ENCODE peak calls at places on chromosomes 13 and 19, in nine cellular contexts. G, Y, L, A, F, E, I, W and K are unnamed samples.

GRCh38 chr13:95100525-95101121 is 200.6 kb downstream of the ABCC4 start:
- DNase-seq in G (peak), Y (no peak), L (peak), A (peak), F (no peak), E (no peak), I (no peak), W (no peak), K (peak)

GRCh38 chr19:53467503-53468262 is at the start of gene ZNF813:
- DNase-seq in G (peak), Y (peak), L (peak), A (peak), F (peak), E (peak), I (peak), W (peak), K (peak)

GRCh38 chr13:100363351-100363750 is 225.2 kb downstream of the GGACT start:
- DNase-seq in G (peak), Y (no peak), L (peak), A (peak), F (no peak), E (no peak), I (no peak), W (no peak), K (no peak)

GRCh38 chr13:79678100-79678499 is 197.1 kb downstream of the NDFIP2 start:
- DNase-seq in G (no peak), Y (no peak), L (no peak), A (peak), F (no peak), E (no peak), I (no peak), W (peak), K (peak)

GRCh38 chr13:28527629-28528028 is 32.7 kb upstream of the FLT1 start:
- DNase-seq in G (no peak), Y (no peak), L (no peak), A (no peak), F (no peak), E (no peak), I (no peak), W (no peak), K (no peak)

GRCh38 chr13:113119822-113120189 is 2.8 kb upstream of the F10 start:
- DNase-seq in G (no peak), Y (no peak), L (no peak), A (no peak), F (no peak), E (no peak), I (peak), W (no peak), K (no peak)

GRCh38 chr13:30847697-30848307 is 58.3 kb upstream of the MEDAG start:
- DNase-seq in G (peak), Y (no peak), L (peak), A (peak), F (no peak), E (no peak), I (peak), W (peak), K (peak)

GRCh38 chr13:20411638-20412342 is 113.9 kb downstream of the CRYL1 start:
- DNase-seq in G (no peak), Y (no peak), L (no peak), A (no peak), F (no peak), E (peak), I (no peak), W (no peak), K (peak)

GRCh38 chr13:44920013-44920412 is 69.3 kb downstream of the NUFIP1 start:
- DNase-seq in G (no peak), Y (no peak), L (no peak), A (no peak), F (no peak), E (no peak), I (no peak), W (no peak), K (no peak)

GRCh38 chr13:30119476-30119875 is 187.9 kb downstream of the KATNAL1 start:
- DNase-seq in G (peak), Y (no peak), L (peak), A (peak), F (no peak), E (no peak), I (no peak), W (peak), K (peak)

GRCh38 chr19:53942001-53942786 is 20.5 kb upstream of the CACNG8 start:
- DNase-seq in G (no peak), Y (no peak), L (no peak), A (no peak), F (peak), E (no peak), I (no peak), W (peak), K (no peak)

GRCh38 chr13:34657716-34658115 is 284.4 kb upstream of the NBEA start:
- DNase-seq in G (peak), Y (no peak), L (no peak), A (peak), F (no peak), E (no peak), I (no peak), W (no peak), K (peak)

GRCh38 chr13:74556002-74556551 is 421.9 kb upstream of the KLF12 start:
- DNase-seq in G (no peak), Y (no peak), L (no peak), A (no peak), F (peak), E (no peak), I (no peak), W (no peak), K (no peak)

GRCh38 chr13:53010374-53011105 is 18.1 kb upstream of the OLFM4 start:
- DNase-seq in G (no peak), Y (peak), L (no peak), A (no peak), F (no peak), E (no peak), I (no peak), W (peak), K (peak)

GRCh38 chr13:102567857-102568256 is 28.9 kb upstream of the TPP2 start:
- DNase-seq in G (no peak), Y (no peak), L (no peak), A (no peak), F (no peak), E (no peak), I (no peak), W (no peak), K (peak)

GRCh38 chr13:49472186-49472585 is 23.6 kb upstream of the PHF11 start:
- DNase-seq in G (no peak), Y (no peak), L (peak), A (peak), F (no peak), E (no peak), I (no peak), W (no peak), K (peak)

GRCh38 chr19:39407394-39407643 is 672 bp downstream of the ZFP36 start:
- DNase-seq in G (no peak), Y (no peak), L (no peak), A (no peak), F (no peak), E (no peak), I (peak), W (no peak), K (no peak)

GRCh38 chr19:58388175-58388526 is 1.1 kb downstream of the RPS5 start:
- DNase-seq in G (no peak), Y (no peak), L (no peak), A (no peak), F (no peak), E (no peak), I (no peak), W (no peak), K (no peak)

GRCh38 chr13:40933508-40933907 is 85.6 kb downstream of the ELF1 start:
- DNase-seq in G (no peak), Y (no peak), L (no peak), A (no peak), F (no peak), E (no peak), I (no peak), W (no peak), K (no peak)

GRCh38 chr13:99415014-99415650 is 86.1 kb upstream of the TM9SF2 start:
- DNase-seq in G (no peak), Y (no peak), L (no peak), A (no peak), F (no peak), E (peak), I (peak), W (no peak), K (no peak)

GRCh38 chr19:46404039-46404883 is 9.1 kb downstream of the CCDC8 start:
- DNase-seq in G (no peak), Y (no peak), L (peak), A (peak), F (no peak), E (no peak), I (no peak), W (peak), K (peak)

GRCh38 chr13:46654956-46655726 is 102.2 kb downstream of the LRCH1 start:
- DNase-seq in G (no peak), Y (no peak), L (peak), A (no peak), F (no peak), E (no peak), I (no peak), W (no peak), K (no peak)

GRCh38 chr19:44814517-44814916 is 5.6 kb downstream of the BCAM start:
- DNase-seq in G (no peak), Y (no peak), L (no peak), A (no peak), F (no peak), E (no peak), I (no peak), W (no peak), K (no peak)

GRCh38 chr19:44814132-44814470 is 5.2 kb downstream of the BCAM start:
- DNase-seq in G (no peak), Y (no peak), L (no peak), A (no peak), F (no peak), E (no peak), I (no peak), W (no peak), K (no peak)

GRCh38 chr19:44810555-44811447 is 1.9 kb downstream of the BCAM start:
- DNase-seq in G (no peak), Y (no peak), L (no peak), A (no peak), F (no peak), E (no peak), I (no peak), W (no peak), K (peak)

GRCh38 chr19:44812142-44812718 is 3.3 kb downstream of the BCAM start:
- DNase-seq in G (no peak), Y (no peak), L (no peak), A (no peak), F (no peak), E (no peak), I (no peak), W (no peak), K (no peak)

DNA sequence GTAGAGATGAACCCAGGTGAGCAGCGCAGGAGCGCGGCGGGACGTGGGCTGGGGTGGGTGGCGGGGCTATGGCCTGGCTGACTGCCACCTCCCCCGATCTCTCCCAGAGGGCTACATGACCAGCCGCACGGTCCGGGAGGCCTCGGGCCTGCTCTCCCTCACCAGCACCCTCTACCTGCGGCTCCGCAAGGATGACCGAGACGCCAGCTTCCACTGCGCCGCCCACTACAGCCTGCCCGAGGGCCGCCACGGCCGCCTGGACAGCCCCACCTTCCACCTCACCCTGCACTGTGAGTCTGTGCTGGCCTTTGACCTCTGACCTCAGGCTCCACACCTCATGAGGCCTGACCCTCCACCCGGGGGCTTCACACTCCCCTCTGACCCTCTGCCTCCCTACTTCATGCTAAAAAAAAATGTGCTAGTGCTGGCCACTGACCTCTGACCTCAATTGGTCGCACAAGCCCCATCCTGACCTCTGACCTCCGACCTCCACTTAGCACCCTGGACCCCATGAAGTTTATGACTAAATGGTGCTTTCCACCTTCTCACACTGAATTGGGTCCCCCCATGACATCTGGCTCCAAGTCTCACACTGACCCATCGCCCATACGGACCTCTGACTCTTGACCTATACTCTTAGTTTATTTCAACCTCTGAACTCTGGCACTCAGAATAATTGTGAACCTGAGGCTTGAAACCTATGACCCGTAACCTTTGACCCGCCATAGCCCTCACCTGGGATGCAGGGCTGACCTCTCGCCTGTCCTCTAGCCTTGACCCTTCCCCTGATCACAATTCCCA is 4.6 kb downstream of the BCAM start:
- DNase-seq in G (no peak), Y (no peak), L (no peak), A (no peak), F (no peak), E (no peak), I (no peak), W (no peak), K (no peak)
- TF ChIP-seq CTCF in G (no peak), Y (no peak), L (no peak), A (no peak), F (peak), E (no peak), I (no peak), W (no peak), K (no peak)

GRCh38 chr19:463483-464130 is 2.8 kb upstream of the SHC2 start:
- DNase-seq in G (no peak), Y (no peak), L (no peak), A (no peak), F (no peak), E (no peak), I (no peak), W (no peak), K (no peak)

GRCh38 chr19:459724-460511 is 915 bp downstream of the SHC2 start:
- DNase-seq in G (no peak), Y (no peak), L (peak), A (peak), F (peak), E (peak), I (no peak), W (peak), K (no peak)

GRCh38 chr19:460877-461609 is at the start of gene SHC2:
- DNase-seq in G (no peak), Y (no peak), L (no peak), A (no peak), F (peak), E (no peak), I (no peak), W (peak), K (no peak)

GRCh38 chr19:464146-464545 is 3.3 kb upstream of the SHC2 start:
- DNase-seq in G (no peak), Y (no peak), L (no peak), A (no peak), F (no peak), E (no peak), I (no peak), W (no peak), K (no peak)

GRCh38 chr19:461664-462551 is 1.1 kb upstream of the SHC2 start:
- DNase-seq in G (no peak), Y (no peak), L (no peak), A (no peak), F (peak), E (no peak), I (no peak), W (peak), K (no peak)
- H3K4me3 ChIP-seq in G (no peak), Y (peak), L (no peak), A (no peak), F (peak), E (peak), I (peak), W (no peak), K (peak)

GRCh38 chr13:51252954-51253531 is 30.8 kb downstream of the FAM124A start:
- DNase-seq in G (no peak), Y (no peak), L (no peak), A (no peak), F (no peak), E (no peak), I (no peak), W (no peak), K (no peak)

GRCh38 chr13:51251480-51251879 is 29.3 kb downstream of the FAM124A start:
- DNase-seq in G (no peak), Y (peak), L (no peak), A (no peak), F (no peak), E (no peak), I (no peak), W (no peak), K (no peak)

GRCh38 chr13:51246411-51247298 is 24.5 kb downstream of the FAM124A start:
- DNase-seq in G (no peak), Y (no peak), L (no peak), A (no peak), F (peak), E (no peak), I (no peak), W (no peak), K (no peak)

GRCh38 chr13:51249254-51249653 is 27.1 kb downstream of the FAM124A start:
- DNase-seq in G (no peak), Y (no peak), L (no peak), A (peak), F (no peak), E (no peak), I (no peak), W (no peak), K (peak)

DNA sequence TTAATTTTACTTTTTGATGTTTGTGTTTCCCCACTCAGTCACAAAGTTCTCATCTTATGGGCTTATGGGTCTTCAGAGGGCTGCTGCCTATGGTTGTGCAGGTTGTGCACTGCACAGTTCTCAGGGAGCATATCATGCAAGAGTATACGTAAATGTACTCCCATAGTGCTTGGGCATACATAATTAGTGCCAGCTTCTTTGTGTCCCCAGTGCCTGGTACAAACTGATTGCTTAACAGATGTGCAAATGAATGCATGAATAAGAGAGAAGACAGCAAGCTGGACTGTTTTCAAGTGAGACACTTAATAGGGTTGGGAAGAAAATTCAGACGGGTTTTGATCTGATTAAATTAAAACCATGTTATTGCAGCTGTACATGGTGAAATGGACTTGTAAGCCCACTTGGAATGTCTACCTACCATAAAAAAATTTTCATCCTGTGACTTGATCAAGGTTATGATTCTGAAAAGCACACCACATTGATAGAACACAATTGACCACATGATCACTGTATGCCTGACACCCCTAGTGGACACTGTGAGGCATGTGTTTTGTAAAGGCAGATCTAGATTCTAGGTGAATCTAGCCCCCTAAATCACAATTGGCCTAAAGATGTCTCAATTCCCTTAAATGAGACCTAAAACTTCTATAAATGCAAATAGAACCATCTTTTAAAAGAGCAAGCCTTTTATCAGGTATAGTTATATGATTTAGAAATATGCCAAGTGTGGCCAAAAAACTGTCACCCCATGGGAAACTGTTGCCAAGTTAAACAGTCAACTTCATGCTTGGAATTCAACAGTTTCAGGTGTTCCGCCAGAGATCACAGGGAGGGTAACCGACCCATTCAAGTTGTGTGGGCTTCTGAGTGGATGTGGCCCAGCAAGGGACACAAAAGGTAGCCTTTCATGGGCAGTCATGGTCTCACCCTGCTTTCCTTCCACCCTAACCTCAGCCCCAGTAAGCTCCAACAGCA is 27.9 kb downstream of the FAM124A start:
- DNase-seq in G (no peak), Y (peak), L (no peak), A (no peak), F (peak), E (no peak), I (no peak), W (no peak), K (no peak)
- TF ChIP-seq CTCF in G (peak), Y (peak), L (peak), A (no peak), F (peak), E (no peak), I (no peak), W (peak), K (peak)

GRCh38 chr19:33226550-33227241 is 1.0 kb upstream of the SLC7A10 start:
- DNase-seq in G (no peak), Y (no peak), L (peak), A (peak), F (peak), E (no peak), I (no peak), W (peak), K (no peak)

GRCh38 chr19:33225458-33225925 is at the start of gene SLC7A10:
- DNase-seq in G (no peak), Y (no peak), L (peak), A (no peak), F (peak), E (no peak), I (no peak), W (peak), K (no peak)

GRCh38 chr19:33227242-33227650 is 1.6 kb upstream of the SLC7A10 start:
- DNase-seq in G (no peak), Y (no peak), L (peak), A (peak), F (no peak), E (no peak), I (no peak), W (no peak), K (no peak)

GRCh38 chr19:33227870-33228599 is 2.4 kb upstream of the SLC7A10 start:
- DNase-seq in G (no peak), Y (no peak), L (no peak), A (no peak), F (no peak), E (no peak), I (no peak), W (no peak), K (no peak)

GRCh38 chr19:33224694-33225457 is 774 bp downstream of the SLC7A10 start:
- DNase-seq in G (no peak), Y (no peak), L (no peak), A (no peak), F (no peak), E (no peak), I (no peak), W (no peak), K (no peak)
- H3K4me3 ChIP-seq in G (no peak), Y (peak), L (no peak), A (no peak), F (no peak), E (peak), I (peak), W (no peak), K (no peak)

DNA sequence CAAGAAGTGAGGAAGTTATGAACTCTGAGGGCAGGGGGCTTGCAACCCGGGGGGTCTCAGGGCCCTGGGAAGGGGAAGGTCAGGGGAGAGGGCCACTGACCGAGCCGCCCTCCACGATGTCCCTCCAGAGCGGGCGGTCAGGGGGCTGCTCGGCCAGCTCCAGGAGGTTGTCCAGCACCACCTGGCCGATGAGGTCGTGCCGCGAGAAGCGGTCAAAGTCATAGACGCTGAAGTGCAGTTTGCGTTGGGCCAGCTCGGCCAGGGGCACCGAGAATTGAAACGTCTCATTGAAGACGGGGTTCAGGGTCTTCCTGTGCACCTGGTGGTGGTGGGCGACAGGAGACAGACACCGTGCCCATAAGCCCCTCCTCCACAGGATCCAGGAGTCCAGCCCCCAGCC is 10.5 kb downstream of the SYT3 start:
- DNase-seq in G (no peak), Y (no peak), L (no peak), A (no peak), F (no peak), E (no peak), I (no peak), W (no peak), K (no peak)
- TF ChIP-seq CTCF in G (no peak), Y (no peak), L (no peak), A (no peak), F (no peak), E (no peak), I (no peak), W (no peak), K (no peak)

GRCh38 chr13:24253520-24254150 is 55.7 kb upstream of the C1QTNF9 start:
- DNase-seq in G (no peak), Y (no peak), L (no peak), A (no peak), F (no peak), E (no peak), I (no peak), W (no peak), K (no peak)
- H3K4me3 ChIP-seq in G (no peak), Y (no peak), L (no peak), A (no peak), F (no peak), E (peak), I (no peak), W (no peak), K (no peak)